ENCODE peak calls at places on chromosomes 16 and 17, in six cellular contexts. R is NCI-H1105 treated with DMSO at 0.1 percent for 48 hours; N is activated CD8-positive, alpha-beta memory T cell treated with anti-CD3 and anti-CD28 coated beads for 4 hours; U is DMS79; J is aorta; F is hepatic stellate cell. D is an unnamed sample.

GRCh38 chr16:78376452-78376851 is 277.0 kb downstream of the WWOX start:
- DNase-seq in U (no peak), R (no peak), F (no peak), J (no peak), N (no peak), D (no peak)

GRCh38 chr17:17859909-17860760 is 23.3 kb upstream of the SREBF1 start:
- DNase-seq in U (no peak), J (no peak), N (peak; percentile 35), F (peak; percentile 84), R (peak; percentile 69), D (no peak)

GRCh38 chr17:31787857-31788570 is 71.0 kb downstream of the COPRS start:
- DNase-seq in J (peak; percentile 79), N (no peak), F (peak; percentile 46), R (no peak), U (no peak), D (peak; percentile 76)

GRCh38 chr17:15456972-15457722 is 10.3 kb downstream of the CDRT4 start:
- DNase-seq in J (peak; percentile 71), U (peak; percentile 40), R (no peak), F (peak; percentile 68), N (no peak), D (no peak)

GRCh38 chr17:56675876-56676660 is 82.6 kb downstream of the NOG start:
- DNase-seq in F (no peak), U (no peak), R (no peak), N (no peak), J (no peak), D (no peak)

GRCh38 chr17:60158751-60159478 is 9.1 kb downstream of the CA4 start:
- DNase-seq in N (no peak), F (no peak), U (no peak), J (no peak), R (no peak), D (no peak)

GRCh38 chr16:84175351-84176081 is 11.3 kb downstream of the TAF1C start:
- DNase-seq in N (no peak), F (no peak), U (no peak), J (no peak), R (peak; percentile 40), D (peak; percentile 73)

GRCh38 chr17:48225725-48226567 is 118.4 kb downstream of the SNX11 start:
- DNase-seq in J (no peak), U (no peak), N (no peak), R (no peak), F (no peak), D (no peak)

GRCh38 chr16:86661715-86662114 is 83.4 kb downstream of the FOXL1 start:
- DNase-seq in R (no peak), N (no peak), U (no peak), F (no peak), J (no peak), D (no peak)

GRCh38 chr16:70735141-70735979 is 49.5 kb upstream of the MTSS2 start:
- DNase-seq in J (no peak), F (no peak), N (no peak), U (no peak), R (no peak), D (no peak)

GRCh38 chr16:30761427-30761927 is 385 bp downstream of the CFAP119 start:
- DNase-seq in U (peak; percentile 10), J (peak; percentile 67), R (peak; percentile 48), N (no peak), F (no peak), D (no peak)

GRCh38 chr16:23317266-23317661 is 15.2 kb downstream of the SCNN1B start:
- DNase-seq in N (no peak), J (no peak), U (peak; percentile 90), F (no peak), R (peak; percentile 76), D (no peak)

GRCh38 chr16:81607805-81608514 is 163.4 kb downstream of the CMIP start:
- DNase-seq in N (no peak), R (no peak), J (no peak), U (no peak), F (no peak), D (no peak)

GRCh38 chr16:89442990-89443726 is 47.2 kb downstream of the ANKRD11 start:
- DNase-seq in R (no peak), F (peak; percentile 78), J (peak; percentile 70), U (peak; percentile 53), N (no peak), D (no peak)

GRCh38 chr17:73624496-73624988 is 19.7 kb downstream of the SDK2 start:
- DNase-seq in N (no peak), R (no peak), J (no peak), U (no peak), F (no peak), D (no peak)

GRCh38 chr17:67469208-67469980 is 92.3 kb downstream of the PITPNC1 start:
- DNase-seq in N (no peak), U (no peak), R (no peak), J (no peak), F (peak; percentile 27), D (no peak)

GRCh38 chr17:61143026-61143425 is 256.6 kb upstream of the TBX2 start:
- DNase-seq in N (no peak), R (no peak), F (no peak), J (no peak), U (no peak), D (no peak)

GRCh38 chr16:30659507-30660423 is 1.5 kb downstream of the FBRS start:
- DNase-seq in F (peak; percentile 37), N (peak; percentile 23), R (no peak), J (no peak), U (no peak), D (no peak)

GRCh38 chr16:31214705-31215286 is 877 bp downstream of the TRIM72 start:
- DNase-seq in R (peak; percentile 21), U (no peak), J (no peak), N (no peak), F (no peak), D (no peak)

GRCh38 chr16:30874244-30874820 is 19.5 kb downstream of the BCL7C start:
- DNase-seq in F (no peak), U (no peak), R (no peak), N (no peak), J (no peak), D (no peak)

GRCh38 chr17:72572604-72573491 is 452.0 kb downstream of the SOX9 start:
- DNase-seq in U (no peak), R (no peak), N (no peak), F (no peak), J (no peak), D (no peak)

GRCh38 chr17:83109793-83110645 is 30.6 kb downstream of the METRNL start:
- DNase-seq in R (peak; percentile 71), J (peak; percentile 97), U (peak; percentile 58), F (peak; percentile 97), N (no peak), D (peak; percentile 98)

GRCh38 chr17:82765357-82765756 is 13.5 kb downstream of the TBCD start:
- DNase-seq in U (no peak), N (no peak), R (no peak), F (no peak), J (peak; percentile 50), D (no peak)